ENCODE peak calls at places on chromosomes 4 and X, in nine cellular contexts. P is OCI-M1; O is left kidney; V is hepatocyte; A is activated naive CD4-positive, alpha-beta T cell treated with anti-CD3 and anti-CD28 coated beads, Interleukin-2, amount 50 U/mL, for 16 hours; Z is KBM-7; U is stimulated activated CD8-positive, alpha-beta memory T cell treated with anti-CD3 and anti-CD28 coated beads, Interleukin-4, amount 100 ng/mL, for 48 hours; T is lower leg skin; B is HepG2. K is an unnamed sample.

GRCh38 chrX:101595739-101596419 is 21.9 kb downstream of the ARMCX6 start:
- DNase-seq in P (peak; percentile 77), O (peak; percentile 90), V (peak; percentile 78), A (no peak), Z (peak; percentile 68), U (peak; percentile 23), T (peak; percentile 16), B (peak; percentile 17), K (no peak)

GRCh38 chr4:120730777-120731320 is 191.7 kb downstream of the PRDM5 start:
- DNase-seq in P (no peak), O (no peak), V (no peak), A (no peak), Z (no peak), U (no peak), T (no peak), B (no peak), K (no peak)

GRCh38 chr4:188032170-188032569 is 36.6 kb downstream of the ZFP42 start:
- DNase-seq in P (no peak), O (no peak), V (no peak), A (no peak), Z (no peak), U (no peak), T (no peak), B (no peak), K (no peak)

GRCh38 chr4:63937961-63938360 is 471.3 kb downstream of the TECRL start:
- DNase-seq in P (peak; percentile 97), O (peak; percentile 56), V (peak; percentile 20), A (no peak), Z (no peak), U (no peak), T (no peak), B (no peak), K (no peak)

GRCh38 chr4:70902577-70903281 is 560 bp downstream of the MOB1B start:
- DNase-seq in P (no peak), O (peak; percentile 82), V (no peak), A (no peak), Z (peak; percentile 57), U (peak; percentile 50), T (no peak), B (no peak), K (no peak)

GRCh38 chrX:120746153-120746552 is 116.3 kb upstream of the C1GALT1C1 start:
- DNase-seq in P (no peak), O (no peak), V (no peak), A (no peak), Z (no peak), U (no peak), T (no peak), B (peak; percentile 77), K (no peak)

GRCh38 chr4:184612089-184612488 is 37.2 kb downstream of the CASP3 start:
- DNase-seq in P (no peak), O (no peak), V (peak; percentile 21), A (no peak), Z (no peak), U (no peak), T (no peak), B (peak; percentile 41), K (no peak)

GRCh38 chr4:142128529-142128928 is 492.1 kb downstream of the IL15 start:
- DNase-seq in P (no peak), O (peak; percentile 66), V (peak; percentile 35), A (no peak), Z (no peak), U (no peak), T (no peak), B (no peak), K (no peak)

GRCh38 chr4:109754093-109754857 is 24.4 kb upstream of the PLA2G12A start:
- DNase-seq in P (no peak), O (peak; percentile 33), V (no peak), A (no peak), Z (peak; percentile 53), U (no peak), T (no peak), B (no peak), K (no peak)

GRCh38 chr4:47122592-47123291 is 91.4 kb downstream of the GABRB1 start:
- DNase-seq in P (peak; percentile 91), O (peak; percentile 91), V (peak; percentile 80), A (peak; percentile 13), Z (peak; percentile 82), U (peak; percentile 62), T (peak; percentile 47), B (peak; percentile 63), K (no peak)

GRCh38 chrX:73214366-73215094 is at the start of gene NAP1L2:
- DNase-seq in P (no peak), O (peak; percentile 61), V (peak; percentile 20), A (peak; percentile 28), Z (no peak), U (peak; percentile 31), T (peak; percentile 13), B (no peak), K (peak; percentile 46)

GRCh38 chrX:155086202-155086840 is 15.0 kb downstream of the BRCC3 start:
- DNase-seq in P (peak; percentile 67), O (peak; percentile 43), V (peak; percentile 10), A (peak; percentile 45), Z (peak; percentile 35), U (peak; percentile 63), T (no peak), B (peak; percentile 21), K (no peak)

GRCh38 chrX:134529481-134529880 is 69.5 kb downstream of the HPRT1 start:
- DNase-seq in P (no peak), O (no peak), V (no peak), A (no peak), Z (no peak), U (no peak), T (no peak), B (no peak), K (no peak)

GRCh38 chr4:106809083-106809482 is 227.0 kb downstream of the DKK2 start:
- DNase-seq in P (peak; percentile 70), O (peak; percentile 4), V (peak; percentile 49), A (no peak), Z (peak; percentile 64), U (no peak), T (no peak), B (peak; percentile 19), K (no peak)

GRCh38 chr4:7025040-7025602 is 18.1 kb upstream of the TADA2B start:
- DNase-seq in P (no peak), O (no peak), V (no peak), A (no peak), Z (no peak), U (no peak), T (no peak), B (no peak), K (no peak)

GRCh38 chrX:100649550-100650356 is 5.8 kb downstream of the SRPX2 start:
- DNase-seq in P (no peak), O (peak; percentile 43), V (peak; percentile 81), A (no peak), Z (no peak), U (no peak), T (peak; percentile 58), B (peak; percentile 90), K (peak; percentile 77)